ENCODE peak calls at places on chromosomes 6 and 20, in six cellular contexts. D is PC-3, Q is GM12878, R is IMR-90, S is GM23248, E is NT2/D1. B is an unnamed sample.

GRCh38 chr6:3751730-3752537 is 421 bp upstream of the PXDC1 start:
- DNase-seq in R (peak), Q (no peak), D (peak), E (no peak), S (peak), B (peak)

GRCh38 chr6:106628658-106629102 is 618 bp downstream of the RTN4IP1 start:
- DNase-seq in Q (no peak), E (no peak), S (no peak), D (peak), R (peak), B (no peak)

GRCh38 chr6:4999586-4999985 is 4.3 kb downstream of the RPP40 start:
- DNase-seq in E (no peak), R (no peak), D (no peak), S (no peak), Q (no peak), B (no peak)

GRCh38 chr6:42520786-42521607 is 42.8 kb upstream of the UBR2 start:
- DNase-seq in R (peak), Q (peak), D (peak), E (no peak), S (peak), B (no peak)

GRCh38 chr6:71414486-71414885 is 125.9 kb downstream of the OGFRL1 start:
- DNase-seq in R (no peak), D (no peak), Q (no peak), S (no peak), E (no peak), B (no peak)

GRCh38 chr6:133179483-133179882 is 61.7 kb upstream of the EYA4 start:
- DNase-seq in R (no peak), Q (no peak), D (no peak), E (no peak), S (no peak), B (no peak)

GRCh38 chr6:47132724-47133123 is 90.6 kb upstream of the ADGRF1 start:
- DNase-seq in Q (no peak), D (no peak), R (no peak), S (no peak), E (no peak), B (no peak)

GRCh38 chr6:21664263-21665081 is 70.9 kb downstream of the SOX4 start:
- DNase-seq in D (no peak), E (no peak), S (peak), Q (no peak), R (no peak), B (peak)

GRCh38 chr6:35181313-35181932 is 32.3 kb upstream of the SCUBE3 start:
- DNase-seq in E (no peak), Q (no peak), R (peak), D (peak), S (peak), B (no peak)

GRCh38 chr6:95321106-95321505 is 256.2 kb upstream of the MANEA start:
- DNase-seq in S (no peak), E (no peak), R (peak), Q (no peak), D (peak), B (no peak)

GRCh38 chr6:160477901-160478300 is 129.7 kb downstream of the SLC22A3 start:
- DNase-seq in S (peak), D (peak), Q (no peak), E (no peak), R (no peak), B (no peak)

GRCh38 chr6:125587624-125588023 is 161.8 kb upstream of the HEY2 start:
- DNase-seq in Q (no peak), R (no peak), E (no peak), S (no peak), D (no peak), B (no peak)

GRCh38 chr20:62914970-62915457 is 11.3 kb downstream of the DIDO1 start:
- DNase-seq in Q (no peak), E (peak), S (peak), R (peak), D (no peak), B (peak)

GRCh38 chr20:9359561-9360308 is 154.7 kb upstream of the LAMP5 start:
- DNase-seq in D (peak), S (peak), Q (no peak), R (peak), E (peak), B (peak)

GRCh38 chr6:72649032-72649984 is 27.4 kb downstream of the KCNQ5 start:
- DNase-seq in R (peak), E (no peak), Q (peak), D (peak), S (peak), B (no peak)

GRCh38 chr20:53142651-53143177 is 170.6 kb downstream of the TSHZ2 start:
- DNase-seq in E (no peak), S (no peak), D (no peak), Q (no peak), R (no peak), B (no peak)

DNA sequence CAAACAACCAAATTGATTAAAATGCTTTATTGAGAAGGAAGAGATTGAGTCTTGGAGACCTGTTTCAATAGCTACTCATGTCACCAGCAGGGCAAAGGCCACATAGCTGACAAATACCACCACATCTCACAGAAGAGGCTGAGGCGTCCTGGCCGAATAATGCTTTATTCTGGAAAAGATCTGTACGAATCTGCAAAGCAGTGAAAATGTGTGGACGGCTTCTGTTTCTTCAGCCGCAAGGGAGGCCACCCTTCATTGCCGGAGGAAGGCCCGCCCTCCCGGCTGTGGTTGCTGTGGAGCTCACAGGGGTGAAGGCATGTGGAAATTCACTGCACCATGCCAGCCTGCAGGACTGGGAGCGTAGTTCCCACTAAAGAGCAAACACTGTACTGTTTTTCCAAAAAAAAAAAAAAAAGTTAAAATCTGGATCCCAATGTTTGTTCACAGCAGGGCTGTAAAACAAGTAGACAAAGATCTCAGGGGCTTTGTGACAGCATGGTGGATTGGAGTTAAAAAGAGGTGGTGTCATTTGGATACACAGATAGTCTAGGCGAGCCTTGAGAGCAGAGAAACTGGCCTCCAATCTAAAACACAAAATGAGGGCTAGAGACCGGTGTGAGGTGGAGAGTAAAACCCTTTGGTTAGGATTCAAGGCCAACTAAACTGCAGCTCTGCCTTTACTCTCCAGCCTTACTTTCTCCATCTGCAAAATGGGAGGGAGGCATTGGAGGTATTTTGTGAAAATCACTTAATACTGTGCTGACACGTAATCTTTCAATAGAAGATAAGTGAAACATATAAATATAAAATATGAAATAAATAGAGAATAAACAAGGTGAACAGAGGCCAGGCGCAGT is 89.4 kb upstream of the QKI start:
- DNase-seq in Q (no peak), D (peak), S (peak), E (no peak), R (peak), B (no peak)
- H3K9ac ChIP-seq in Q (no peak), D (peak), S (no peak), E (no peak), R (no peak), B (no peak)

DNA sequence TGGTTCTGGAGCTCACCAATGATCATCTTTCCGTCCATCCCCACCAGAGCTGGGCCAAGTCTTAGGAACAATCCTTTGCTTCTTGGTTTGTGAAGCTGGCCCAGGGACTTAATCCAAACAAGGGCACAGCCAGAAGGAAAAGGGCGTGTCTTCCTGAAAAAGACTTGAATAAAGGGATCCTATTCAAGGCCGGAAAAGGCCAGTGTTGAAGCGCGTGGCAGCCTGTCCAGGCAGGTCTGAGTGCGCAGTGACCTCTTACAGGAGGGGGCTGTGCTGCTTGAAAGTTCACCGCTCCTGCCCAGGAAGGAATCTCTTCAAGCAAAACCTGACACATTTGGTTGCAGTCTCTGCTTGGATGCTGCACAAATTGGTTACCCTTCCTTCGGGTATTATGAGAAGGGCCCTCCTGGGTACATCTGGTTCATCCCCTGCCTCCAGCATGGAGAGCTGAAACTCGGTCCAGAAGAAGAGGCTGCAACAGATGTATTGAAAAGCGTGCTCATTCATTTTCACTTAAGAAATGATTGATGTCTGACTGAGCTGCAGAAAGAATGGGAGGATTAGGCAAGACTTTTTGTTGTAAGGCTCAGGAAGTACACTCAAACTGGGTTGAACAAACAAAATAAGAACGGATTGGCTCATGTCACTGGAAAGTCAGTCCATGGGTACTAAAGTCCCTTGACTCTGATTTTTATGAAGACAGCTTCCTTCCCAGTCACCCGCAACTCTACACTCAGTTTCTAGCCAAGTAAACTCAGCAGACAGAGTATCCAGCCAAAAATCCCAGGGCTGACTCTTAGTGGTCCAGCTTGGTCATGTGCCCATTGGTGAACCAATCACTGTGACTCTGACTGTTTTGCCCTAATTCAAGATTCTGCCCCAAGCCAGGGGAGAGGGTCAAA is 136.3 kb downstream of the TFAP2C start:
- DNase-seq in E (no peak), R (no peak), S (peak), D (peak), Q (no peak), B (no peak)
- H3K9ac ChIP-seq in E (no peak), R (no peak), S (no peak), D (no peak), Q (no peak), B (no peak)

GRCh38 chr20:47785321-47785899 is at the start of gene SULF2:
- DNase-seq in E (no peak), Q (no peak), D (peak), S (peak), R (no peak), B (peak)
- H3K9ac ChIP-seq in E (peak), Q (no peak), D (peak), S (peak), R (peak), B (peak)

DNA sequence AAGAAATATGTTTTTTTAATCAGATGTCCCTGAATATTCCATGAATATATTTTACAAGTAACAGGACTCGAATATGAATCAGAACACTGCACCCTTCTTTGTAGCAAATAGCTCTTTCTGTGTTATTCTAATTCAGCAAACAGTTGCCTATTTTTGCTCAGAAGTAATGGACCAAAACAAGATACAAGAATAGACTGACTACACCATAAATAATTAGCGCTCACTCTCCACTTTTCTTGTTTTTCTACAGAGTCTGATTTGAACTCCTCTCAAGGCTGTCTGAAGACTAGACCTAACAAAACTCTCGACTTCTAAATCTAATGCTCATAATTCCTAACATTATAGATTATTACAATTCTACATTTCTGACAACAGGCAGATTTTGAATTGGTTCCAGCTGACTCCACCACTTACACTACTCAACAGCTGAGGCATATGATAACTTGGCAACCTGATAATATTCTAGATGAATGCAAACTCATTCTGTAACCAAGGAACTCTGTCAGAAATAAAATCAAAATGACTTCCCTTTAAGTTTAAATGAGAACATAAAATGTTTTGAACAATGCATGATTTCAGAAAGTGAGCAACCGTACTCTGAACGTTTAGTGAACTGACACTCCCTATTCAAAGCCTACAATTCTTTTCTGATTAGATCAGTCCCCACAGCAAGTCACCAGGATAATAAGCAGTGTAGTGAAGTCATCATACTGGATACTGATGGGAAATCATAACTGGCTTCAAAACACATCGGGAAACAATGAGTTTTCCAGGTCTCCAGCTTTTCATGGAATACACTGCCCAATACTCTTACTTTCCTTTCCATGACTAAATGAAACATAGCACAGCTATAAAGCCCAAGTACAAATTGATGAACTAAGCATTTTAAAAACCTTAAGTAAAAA is 114.2 kb upstream of the BEND6 start:
- DNase-seq in S (peak), R (peak), D (peak), E (no peak), Q (no peak), B (no peak)
- H3K9ac ChIP-seq in S (peak), R (peak), D (peak), E (no peak), Q (peak), B (no peak)

DNA sequence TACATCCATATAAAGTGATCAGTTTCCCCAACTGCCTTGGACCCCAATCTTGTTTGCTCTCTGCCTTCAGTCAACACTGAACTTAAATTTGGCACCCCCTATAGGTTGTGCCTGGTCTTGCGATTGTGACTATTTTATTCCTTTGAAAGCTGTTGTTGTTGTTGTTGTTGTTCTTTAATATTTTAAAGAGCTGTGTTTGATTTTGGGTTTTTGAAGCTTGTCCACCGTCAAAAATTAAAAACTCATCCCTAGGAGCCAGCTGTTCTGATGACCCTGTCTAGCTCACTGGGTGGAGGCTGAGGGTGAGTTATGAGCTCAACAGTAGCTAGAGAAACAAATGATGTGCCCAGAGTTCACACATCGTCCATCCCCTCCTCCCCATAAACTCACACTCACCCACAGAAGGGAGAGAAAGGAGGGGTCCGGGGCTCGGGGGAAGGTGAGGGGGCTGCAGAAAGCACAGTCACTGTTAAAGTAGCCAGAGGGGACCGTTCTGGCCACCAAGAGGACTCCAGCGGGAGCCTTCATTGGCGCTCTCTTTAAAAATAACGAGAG is 4.0 kb downstream of the SIM1 start:
- DNase-seq in S (peak), D (no peak), R (no peak), E (no peak), Q (no peak), B (peak)
- H3K9ac ChIP-seq in S (peak), D (no peak), R (no peak), E (no peak), Q (no peak), B (no peak)

GRCh38 chr6:104954091-104954797 is 2.7 kb upstream of the LIN28B start:
- DNase-seq in S (no peak), Q (no peak), D (no peak), E (no peak), R (no peak), B (no peak)
- H3K9ac ChIP-seq in S (no peak), Q (no peak), D (no peak), E (peak), R (no peak), B (peak)

DNA sequence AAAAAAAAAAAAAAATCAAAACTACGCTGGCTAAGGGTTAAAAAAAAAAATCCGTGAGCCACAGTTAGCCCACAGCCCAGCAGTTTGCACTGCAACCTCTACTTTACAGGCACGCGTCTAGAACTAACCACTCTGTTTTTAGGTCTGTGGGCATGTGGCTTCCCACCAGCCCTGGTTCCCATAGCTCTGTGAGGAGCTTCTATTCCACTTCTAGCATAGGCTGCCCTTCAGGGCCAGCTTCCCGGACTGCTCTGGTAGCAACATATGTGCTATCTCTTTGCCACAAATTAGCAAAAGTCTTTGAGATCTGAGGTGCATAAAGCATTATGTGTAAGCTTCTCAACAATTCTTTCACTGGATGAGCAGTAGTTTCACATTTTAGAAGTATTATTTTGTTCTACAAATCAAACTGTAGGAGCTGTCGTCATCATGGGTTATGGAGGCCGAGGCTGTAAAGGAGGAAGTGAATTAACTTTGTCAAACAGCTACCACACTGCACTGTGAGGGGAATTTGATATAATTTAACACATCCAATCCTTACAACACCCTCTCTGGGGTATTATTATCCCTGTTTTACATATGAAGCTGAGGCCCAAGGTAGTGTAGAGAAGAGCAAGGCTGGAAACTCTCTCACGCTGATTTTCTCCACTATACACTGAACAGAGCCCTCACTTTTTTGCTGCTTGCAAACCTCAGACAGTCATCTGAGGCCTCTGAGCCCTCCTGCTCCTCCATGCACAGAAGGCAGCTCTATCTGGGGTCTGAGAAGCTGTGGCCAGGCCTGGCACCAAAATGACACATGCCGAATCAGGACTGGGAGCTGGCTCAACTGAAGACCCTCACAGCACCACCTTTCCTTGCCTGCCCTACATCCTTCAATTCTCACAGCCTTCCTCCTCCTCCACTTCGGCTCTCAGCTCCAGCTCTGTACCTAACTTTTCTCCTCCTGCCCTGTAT is 35.3 kb downstream of the MAN1A1 start:
- DNase-seq in S (no peak), R (no peak), Q (peak), D (no peak), E (no peak), B (no peak)
- H3K9ac ChIP-seq in S (no peak), R (no peak), Q (peak), D (no peak), E (no peak), B (no peak)

DNA sequence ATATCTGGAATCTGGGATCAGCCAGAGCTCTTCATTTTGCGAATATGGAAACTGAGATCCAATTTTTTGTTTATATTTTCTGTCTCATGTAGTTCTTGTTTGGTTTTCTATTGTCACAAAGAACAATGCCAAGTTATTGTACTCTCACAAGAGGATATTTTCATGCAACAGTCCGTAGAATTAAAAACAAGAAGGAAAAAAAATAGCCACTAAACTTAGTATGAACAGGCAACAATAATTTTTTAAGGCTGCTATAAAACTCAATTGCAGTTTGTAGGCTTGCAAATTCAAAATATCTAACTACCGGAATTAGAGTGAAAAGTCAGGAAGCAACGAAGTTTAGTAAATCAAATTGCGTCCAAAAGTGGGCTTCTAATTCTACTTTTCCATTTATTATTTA is 1.2 kb downstream of the POPDC3 start:
- DNase-seq in S (no peak), Q (no peak), E (no peak), D (no peak), R (no peak), B (no peak)
- H3K9ac ChIP-seq in S (peak), Q (no peak), E (peak), D (peak), R (no peak), B (no peak)